ENCODE peak calls at places on chromosomes 11 and 22, in seven cellular contexts. M is anterior cingulate cortex; F is GM20000; V is stimulated activated CD4-positive, alpha-beta T cell treated with anti-CD3 and anti-CD28 coated beads, Interleukin-2, amount 100 ng/mL, for 48 hours; T is CD14-positive monocyte; P is NAMALWA; H is NCI-H1105. E is an unnamed sample.
A peak's percentile ranks its signal among the peaks of the same experiment; 100 is the strongest.

GRCh38 chr11:34685864-34686263 is 65.0 kb downstream of the EHF start:
- DNase-seq in M (no peak), F (no peak), V (no peak), T (no peak), P (no peak), H (no peak), E (no peak)

GRCh38 chr11:24496728-24497396 is at the start of gene LUZP2:
- DNase-seq in M (peak; percentile 23), F (no peak), V (no peak), T (no peak), P (no peak), H (peak; percentile 30), E (peak; percentile 15)

GRCh38 chr22:19986011-19986409 is 30.6 kb downstream of the ARVCF start:
- DNase-seq in M (no peak), F (no peak), V (no peak), T (no peak), P (no peak), H (no peak), E (no peak)

GRCh38 chr11:111500481-111500880 is 11.7 kb downstream of the BTG4 start:
- DNase-seq in M (no peak), F (no peak), V (no peak), T (no peak), P (no peak), H (no peak), E (no peak)

GRCh38 chr22:24753919-24754318 is 20.6 kb downstream of the PIWIL3 start:
- DNase-seq in M (no peak), F (no peak), V (no peak), T (no peak), P (no peak), H (no peak), E (no peak)

GRCh38 chr11:1260023-1260501 is 37.2 kb downstream of the MUC5B start:
- DNase-seq in M (no peak), F (peak; percentile 68), V (peak; percentile 60), T (no peak), P (peak; percentile 48), H (no peak), E (no peak)

GRCh38 chr11:33187851-33188722 is 26.8 kb upstream of the CSTF3 start:
- DNase-seq in M (no peak), F (no peak), V (no peak), T (peak; percentile 74), P (no peak), H (no peak), E (no peak)

GRCh38 chr11:85941380-85941973 is 86.3 kb downstream of the CCDC83 start:
- DNase-seq in M (peak; percentile 24), F (peak; percentile 65), V (peak; percentile 31), T (peak; percentile 56), P (peak; percentile 57), H (peak; percentile 61), E (peak; percentile 73)

GRCh38 chr11:128492903-128493569 is 94.3 kb downstream of the ETS1 start:
- DNase-seq in M (no peak), F (no peak), V (no peak), T (no peak), P (no peak), H (no peak), E (no peak)

GRCh38 chr11:45161252-45162063 is 15.0 kb downstream of the PRDM11 start:
- DNase-seq in M (no peak), F (no peak), V (no peak), T (no peak), P (no peak), H (no peak), E (no peak)

GRCh38 chr11:736431-736830 is 10.8 kb upstream of the TALDO1 start:
- DNase-seq in M (no peak), F (no peak), V (no peak), T (no peak), P (no peak), H (no peak), E (no peak)

GRCh38 chr11:2890466-2891241 is 5.1 kb upstream of the CDKN1C start:
- DNase-seq in M (no peak), F (no peak), V (no peak), T (peak; percentile 45), P (no peak), H (no peak), E (no peak)

GRCh38 chr22:27541831-27542230 is 259.7 kb downstream of the MN1 start:
- DNase-seq in M (no peak), F (no peak), V (no peak), T (no peak), P (no peak), H (peak; percentile 77), E (no peak)

GRCh38 chr22:50461536-50461935 is 13.3 kb downstream of the SBF1 start:
- DNase-seq in M (no peak), F (no peak), V (no peak), T (no peak), P (no peak), H (no peak), E (no peak)

GRCh38 chr11:20067665-20068064 is 92.6 kb downstream of the DBX1 start:
- DNase-seq in M (no peak), F (no peak), V (no peak), T (no peak), P (no peak), H (no peak), E (no peak)

GRCh38 chr22:39634530-39635399 is 64.2 kb downstream of the CACNA1I start:
- DNase-seq in M (no peak), F (no peak), V (peak; percentile 21), T (no peak), P (no peak), H (no peak), E (peak; percentile 3)

GRCh38 chr11:20443596-20443995 is 56.1 kb downstream of the PRMT3 start:
- DNase-seq in M (no peak), F (no peak), V (no peak), T (no peak), P (peak; percentile 46), H (peak; percentile 24), E (peak; percentile 66)

GRCh38 chr11:76665921-76666351 is 4.6 kb downstream of the LRRC32 start:
- DNase-seq in M (no peak), F (no peak), V (no peak), T (no peak), P (no peak), H (no peak), E (no peak)

GRCh38 chr11:114159320-114159719 is 99.8 kb downstream of the ZBTB16 start:
- DNase-seq in M (no peak), F (no peak), V (no peak), T (no peak), P (peak; percentile 12), H (no peak), E (no peak)

GRCh38 chr11:122099345-122100045 is 16.5 kb downstream of the BLID start:
- DNase-seq in M (no peak), F (no peak), V (no peak), T (no peak), P (no peak), H (no peak), E (peak; percentile 80)

GRCh38 chr11:20056109-20057054 is 103.9 kb downstream of the DBX1 start:
- DNase-seq in M (no peak), F (no peak), V (no peak), T (no peak), P (no peak), H (no peak), E (no peak)

GRCh38 chr22:26585104-26585790 is 4.7 kb downstream of the TPST2 start:
- DNase-seq in M (peak; percentile 7), F (no peak), V (no peak), T (no peak), P (no peak), H (no peak), E (no peak)

GRCh38 chr11:34641981-34642380 is 21.1 kb downstream of the EHF start:
- DNase-seq in M (no peak), F (no peak), V (no peak), T (no peak), P (no peak), H (peak; percentile 16), E (no peak)

GRCh38 chr11:783581-784015 is 6.3 kb downstream of the CEND1 start:
- DNase-seq in M (peak; percentile 81), F (no peak), V (peak; percentile 36), T (no peak), P (no peak), H (peak; percentile 63), E (peak; percentile 62)

GRCh38 chr11:73833067-73833466 is 43.6 kb downstream of the COA4 start:
- DNase-seq in M (no peak), F (no peak), V (no peak), T (no peak), P (no peak), H (no peak), E (no peak)

GRCh38 chr22:22989856-22990255 is 80.5 kb upstream of the GNAZ start:
- DNase-seq in M (no peak), F (no peak), V (no peak), T (no peak), P (no peak), H (no peak), E (no peak)

GRCh38 chr22:46767249-46767985 is 5.0 kb downstream of the TBC1D22A start:
- DNase-seq in M (no peak), F (no peak), V (no peak), T (no peak), P (no peak), H (no peak), E (no peak)

E was measured in pons.